ENCODE peak calls at places on chromosome 16, in five cellular contexts. One of them, this sample, is unnamed.

GRCh38 chr16:12551946-12552345 is 251.7 kb downstream of the CPPED1 start:
- DNase-seq in astrocyte of the cerebellum: no peak
- DNase-seq in AG10803: no peak
- DNase-seq in uterus: no peak
- DNase-seq in A673: no peak
- DNase-seq in this sample: no peak

GRCh38 chr16:24471616-24472015 is 67.8 kb upstream of the RBBP6 start:
- DNase-seq in astrocyte of the cerebellum: no peak
- DNase-seq in AG10803: no peak
- DNase-seq in uterus: no peak
- DNase-seq in A673: peak
- DNase-seq in this sample: no peak

GRCh38 chr16:49350265-49351103 is 23.1 kb upstream of the C16orf78 start:
- DNase-seq in astrocyte of the cerebellum: no peak
- DNase-seq in AG10803: peak
- DNase-seq in uterus: peak
- DNase-seq in A673: peak
- DNase-seq in this sample: peak

GRCh38 chr16:81470796-81471636 is 26.4 kb downstream of the CMIP start:
- DNase-seq in astrocyte of the cerebellum: no peak
- DNase-seq in AG10803: no peak
- DNase-seq in uterus: no peak
- DNase-seq in A673: no peak
- DNase-seq in this sample: no peak

GRCh38 chr16:66899310-66899944 is 19.1 kb downstream of the PDP2 start:
- DNase-seq in astrocyte of the cerebellum: no peak
- DNase-seq in AG10803: peak
- DNase-seq in uterus: no peak
- DNase-seq in A673: no peak
- DNase-seq in this sample: peak

GRCh38 chr16:52435573-52435972 is 111.4 kb downstream of the TOX3 start:
- DNase-seq in astrocyte of the cerebellum: peak
- DNase-seq in AG10803: no peak
- DNase-seq in uterus: no peak
- DNase-seq in A673: no peak
- DNase-seq in this sample: no peak

GRCh38 chr16:85332175-85332574 is 219.9 kb upstream of the CIBAR2 start:
- DNase-seq in astrocyte of the cerebellum: no peak
- DNase-seq in AG10803: no peak
- DNase-seq in uterus: no peak
- DNase-seq in A673: no peak
- DNase-seq in this sample: no peak

GRCh38 chr16:87436225-87437172 is 44.4 kb downstream of the MAP1LC3B start:
- DNase-seq in astrocyte of the cerebellum: peak
- DNase-seq in AG10803: peak
- DNase-seq in uterus: no peak
- DNase-seq in A673: no peak
- DNase-seq in this sample: peak

GRCh38 chr16:89847930-89848297 is 19.6 kb downstream of the SPIRE2 start:
- DNase-seq in astrocyte of the cerebellum: no peak
- DNase-seq in AG10803: no peak
- DNase-seq in uterus: no peak
- DNase-seq in A673: no peak
- DNase-seq in this sample: no peak

GRCh38 chr16:149024-149675 is 3.3 kb upstream of the HBZ start:
- DNase-seq in astrocyte of the cerebellum: no peak
- DNase-seq in AG10803: peak
- DNase-seq in uterus: no peak
- DNase-seq in A673: no peak
- DNase-seq in this sample: peak

GRCh38 chr16:31187808-31188189 is 7.9 kb downstream of the FUS start:
- DNase-seq in astrocyte of the cerebellum: no peak
- DNase-seq in AG10803: no peak
- DNase-seq in uterus: no peak
- DNase-seq in A673: no peak
- DNase-seq in this sample: no peak

GRCh38 chr16:54093281-54093680 is 193.3 kb downstream of the IRX3 start:
- DNase-seq in astrocyte of the cerebellum: no peak
- DNase-seq in AG10803: no peak
- DNase-seq in uterus: no peak
- DNase-seq in A673: no peak
- DNase-seq in this sample: no peak

GRCh38 chr16:85461814-85462404 is 151.2 kb upstream of the GSE1 start:
- DNase-seq in astrocyte of the cerebellum: no peak
- DNase-seq in AG10803: peak
- DNase-seq in uterus: peak
- DNase-seq in A673: peak
- DNase-seq in this sample: no peak

GRCh38 chr16:17555176-17555575 is 84.4 kb upstream of the XYLT1 start:
- DNase-seq in astrocyte of the cerebellum: peak
- DNase-seq in AG10803: peak
- DNase-seq in uterus: no peak
- DNase-seq in A673: no peak
- DNase-seq in this sample: peak

GRCh38 chr16:87918314-87918713 is 18.0 kb downstream of the CA5A start:
- DNase-seq in astrocyte of the cerebellum: no peak
- DNase-seq in AG10803: peak
- DNase-seq in uterus: peak
- DNase-seq in A673: no peak
- DNase-seq in this sample: no peak

GRCh38 chr16:88995194-88995593 is 18.2 kb upstream of the CBFA2T3 start:
- DNase-seq in astrocyte of the cerebellum: no peak
- DNase-seq in AG10803: no peak
- DNase-seq in uterus: no peak
- DNase-seq in A673: no peak
- DNase-seq in this sample: no peak

GRCh38 chr16:80938035-80938927 is 68.4 kb downstream of the CMC2 start:
- DNase-seq in astrocyte of the cerebellum: peak
- DNase-seq in AG10803: peak
- DNase-seq in uterus: peak
- DNase-seq in A673: peak
- DNase-seq in this sample: peak

GRCh38 chr16:67155305-67156145 is 4.2 kb downstream of the TRADD start:
- DNase-seq in astrocyte of the cerebellum: peak
- DNase-seq in AG10803: peak
- DNase-seq in uterus: peak
- DNase-seq in A673: peak
- DNase-seq in this sample: peak

GRCh38 chr16:2973605-2974318 is 4.6 kb downstream of the PAQR4 start:
- DNase-seq in astrocyte of the cerebellum: no peak
- DNase-seq in AG10803: no peak
- DNase-seq in uterus: no peak
- DNase-seq in A673: no peak
- DNase-seq in this sample: no peak

GRCh38 chr16:67268136-67268579 is 11.2 kb upstream of the PLEKHG4 start:
- DNase-seq in astrocyte of the cerebellum: peak
- DNase-seq in AG10803: peak
- DNase-seq in uterus: no peak
- DNase-seq in A673: no peak
- DNase-seq in this sample: peak

GRCh38 chr16:82038941-82039340 is 3.9 kb downstream of the HSD17B2 start:
- DNase-seq in astrocyte of the cerebellum: no peak
- DNase-seq in AG10803: no peak
- DNase-seq in uterus: no peak
- DNase-seq in A673: no peak
- DNase-seq in this sample: no peak

GRCh38 chr16:7456221-7456620 is 123.6 kb downstream of the RBFOX1 start:
- DNase-seq in astrocyte of the cerebellum: no peak
- DNase-seq in AG10803: no peak
- DNase-seq in uterus: no peak
- DNase-seq in A673: no peak
- DNase-seq in this sample: no peak

GRCh38 chr16:56686758-56687157 is 4.5 kb downstream of the MT1X start:
- DNase-seq in astrocyte of the cerebellum: no peak
- DNase-seq in AG10803: no peak
- DNase-seq in uterus: no peak
- DNase-seq in A673: no peak
- DNase-seq in this sample: no peak

GRCh38 chr16:7437843-7438242 is 105.2 kb downstream of the RBFOX1 start:
- DNase-seq in astrocyte of the cerebellum: no peak
- DNase-seq in AG10803: no peak
- DNase-seq in uterus: no peak
- DNase-seq in A673: no peak
- DNase-seq in this sample: no peak

GRCh38 chr16:17426451-17426850 is 44.3 kb downstream of the XYLT1 start:
- DNase-seq in astrocyte of the cerebellum: no peak
- DNase-seq in AG10803: no peak
- DNase-seq in uterus: no peak
- DNase-seq in A673: no peak
- DNase-seq in this sample: no peak

GRCh38 chr16:64122177-64122576 is 999.7 kb downstream of the CDH11 start:
- DNase-seq in astrocyte of the cerebellum: no peak
- DNase-seq in AG10803: no peak
- DNase-seq in uterus: no peak
- DNase-seq in A673: no peak
- DNase-seq in this sample: peak

GRCh38 chr16:88449267-88449561 is 3.9 kb upstream of the ZFPM1 start:
- DNase-seq in astrocyte of the cerebellum: no peak
- DNase-seq in AG10803: no peak
- DNase-seq in uterus: no peak
- DNase-seq in A673: peak
- DNase-seq in this sample: no peak

GRCh38 chr16:20114356-20114755 is 40.7 kb upstream of the GPR139 start:
- DNase-seq in astrocyte of the cerebellum: no peak
- DNase-seq in AG10803: no peak
- DNase-seq in uterus: no peak
- DNase-seq in A673: peak
- DNase-seq in this sample: no peak

GRCh38 chr16:57534337-57534880 is 2.0 kb downstream of the CCDC102A start:
- DNase-seq in astrocyte of the cerebellum: no peak
- DNase-seq in AG10803: no peak
- DNase-seq in uterus: peak
- DNase-seq in A673: no peak
- DNase-seq in this sample: no peak

GRCh38 chr16:18801197-18801972 is at the start of gene ARL6IP1:
- DNase-seq in astrocyte of the cerebellum: peak
- DNase-seq in AG10803: peak
- DNase-seq in uterus: peak
- DNase-seq in A673: peak
- DNase-seq in this sample: peak

GRCh38 chr16:18799500-18799899 is 1.8 kb downstream of the ARL6IP1 start:
- DNase-seq in astrocyte of the cerebellum: no peak
- DNase-seq in AG10803: no peak
- DNase-seq in uterus: no peak
- DNase-seq in A673: no peak
- DNase-seq in this sample: no peak

GRCh38 chr16:18796377-18796776 is 5.0 kb downstream of the ARL6IP1 start:
- DNase-seq in astrocyte of the cerebellum: no peak
- DNase-seq in AG10803: no peak
- DNase-seq in uterus: no peak
- DNase-seq in A673: no peak
- DNase-seq in this sample: no peak

GRCh38 chr16:18800674-18801196 is 614 bp downstream of the ARL6IP1 start:
- DNase-seq in astrocyte of the cerebellum: no peak
- DNase-seq in AG10803: peak
- DNase-seq in uterus: no peak
- DNase-seq in A673: no peak
- DNase-seq in this sample: no peak

DNA sequence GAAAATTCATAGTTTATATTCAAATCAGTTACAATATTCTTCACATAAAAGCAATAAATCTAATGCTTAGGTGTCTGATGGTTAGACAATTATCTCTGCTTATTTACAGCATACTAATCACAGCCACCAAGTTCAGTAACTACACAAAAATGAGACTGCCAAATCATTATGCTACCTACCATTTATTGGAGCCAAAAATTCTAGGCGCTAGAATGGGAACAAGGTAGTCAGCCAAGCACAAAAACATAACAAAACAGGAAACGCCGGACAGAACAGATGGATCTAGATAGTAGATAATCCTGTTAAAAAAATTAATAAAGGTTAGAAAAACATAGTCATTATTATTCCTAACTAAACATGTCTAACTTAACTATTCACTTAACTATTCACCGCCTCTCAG is 3.6 kb downstream of the ARL6IP1 start:
- DNase-seq in astrocyte of the cerebellum: no peak
- DNase-seq in AG10803: no peak
- DNase-seq in uterus: no peak
- DNase-seq in A673: no peak
- DNase-seq in this sample: no peak
- TF ChIP-seq CTCF in astrocyte of the cerebellum: no peak
- TF ChIP-seq CTCF in AG10803: no peak
- TF ChIP-seq CTCF in uterus: no peak
- TF ChIP-seq CTCF in A673: no peak
- TF ChIP-seq CTCF in this sample: no peak

GRCh38 chr16:21277045-21277926 is 804 bp downstream of the CRYM start:
- DNase-seq in astrocyte of the cerebellum: no peak
- DNase-seq in AG10803: no peak
- DNase-seq in uterus: no peak
- DNase-seq in A673: no peak
- DNase-seq in this sample: no peak
- TF ChIP-seq CTCF in astrocyte of the cerebellum: no peak
- TF ChIP-seq CTCF in AG10803: no peak
- TF ChIP-seq CTCF in uterus: no peak
- TF ChIP-seq CTCF in A673: no peak
- TF ChIP-seq CTCF in this sample: no peak

DNA sequence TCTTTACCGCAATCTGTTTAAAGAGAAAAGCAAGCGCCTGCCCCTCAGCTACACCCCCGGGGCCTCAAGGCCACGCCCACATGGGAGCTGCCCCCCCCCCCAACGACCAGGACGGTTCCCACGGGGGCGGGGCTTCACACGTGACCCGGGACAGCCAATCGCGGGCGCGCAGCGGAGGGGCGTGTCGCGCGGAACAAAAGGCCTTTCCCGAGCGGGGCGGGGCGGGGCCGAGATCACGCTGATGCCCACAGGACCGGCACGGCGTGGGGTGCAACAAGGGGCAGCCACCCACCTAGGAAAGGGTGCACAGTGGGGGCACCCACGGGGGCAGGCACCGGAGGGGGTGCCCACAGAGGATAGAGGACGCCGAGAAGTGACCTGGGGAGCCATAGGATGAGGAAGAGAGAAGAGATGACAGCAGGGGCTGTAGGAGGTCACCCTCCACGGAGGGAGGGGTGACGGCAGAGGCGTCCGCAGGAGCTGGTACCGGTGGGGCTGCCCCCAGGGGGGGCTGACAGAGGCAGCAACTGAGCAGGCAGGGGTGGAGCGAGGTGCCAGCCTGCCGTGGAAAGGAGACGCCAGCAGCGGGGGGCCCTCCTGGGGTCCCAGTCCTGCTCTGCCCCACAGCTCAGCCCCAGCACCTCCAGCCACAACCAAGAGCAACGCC is 6.2 kb downstream of the UNKL start:
- DNase-seq in astrocyte of the cerebellum: peak
- DNase-seq in AG10803: peak
- DNase-seq in uterus: peak
- DNase-seq in A673: peak
- DNase-seq in this sample: peak
- TF ChIP-seq CTCF in astrocyte of the cerebellum: no peak
- TF ChIP-seq CTCF in AG10803: no peak
- TF ChIP-seq CTCF in uterus: no peak
- TF ChIP-seq CTCF in A673: no peak
- TF ChIP-seq CTCF in this sample: no peak

DNA sequence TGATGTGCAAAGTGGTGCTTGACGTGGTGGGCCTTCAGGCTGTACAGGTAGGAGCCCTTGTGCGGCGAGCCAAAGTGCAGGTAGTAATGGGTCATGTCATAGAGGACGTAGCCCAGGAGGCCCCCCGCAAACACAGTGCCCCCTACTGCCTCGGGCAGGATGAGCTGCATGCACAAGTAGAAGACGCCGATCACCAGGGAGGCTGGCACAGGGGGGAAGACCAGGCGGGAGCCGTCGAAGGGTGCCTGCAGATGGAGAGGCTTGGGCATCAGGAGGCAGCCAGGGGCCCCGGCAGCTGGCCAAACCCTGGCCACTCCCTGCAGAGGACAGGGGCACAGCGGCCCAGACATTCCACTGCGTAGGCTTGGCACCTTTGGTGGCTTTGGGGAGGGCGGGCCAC is 15.7 kb upstream of the MLKL start:
- DNase-seq in astrocyte of the cerebellum: no peak
- DNase-seq in AG10803: no peak
- DNase-seq in uterus: no peak
- DNase-seq in A673: no peak
- DNase-seq in this sample: no peak
- TF ChIP-seq CTCF in astrocyte of the cerebellum: no peak
- TF ChIP-seq CTCF in AG10803: no peak
- TF ChIP-seq CTCF in uterus: no peak
- TF ChIP-seq CTCF in A673: no peak
- TF ChIP-seq CTCF in this sample: peak

This sample was measured in HFFc6.